ENCODE peak calls at places on chromosome 18, in six cellular contexts. F is HCT116, Z is neural progenitor cell, O is right lobe of liver, M is tibial artery, R is tibial nerve. C is an unnamed sample.
A peak's percentile ranks its signal among the peaks of the same experiment; 100 is the strongest.

GRCh38 chr18:36179562-36180334 is 7.5 kb upstream of the MOCOS start:
- DNase-seq in Z (no peak), M (peak; percentile 81), O (peak; percentile 71), R (peak; percentile 83), F (no peak), C (peak; percentile 80)

GRCh38 chr18:65363006-65363405 is 387.8 kb upstream of the CDH7 start:
- DNase-seq in F (no peak), R (no peak), M (no peak), Z (no peak), O (no peak), C (no peak)

GRCh38 chr18:10412933-10413332 is 41.5 kb upstream of the APCDD1 start:
- DNase-seq in F (no peak), O (no peak), Z (no peak), M (no peak), R (no peak), C (no peak)

GRCh38 chr18:28109781-28110460 is 67.0 kb downstream of the CDH2 start:
- DNase-seq in O (no peak), F (no peak), Z (no peak), R (no peak), M (no peak), C (no peak)

GRCh38 chr18:79681484-79682387 is 2.1 kb downstream of the CTDP1 start:
- DNase-seq in M (no peak), Z (no peak), O (no peak), F (no peak), R (no peak), C (no peak)

GRCh38 chr18:59783138-59783537 is 85.9 kb upstream of the CCBE1 start:
- DNase-seq in F (peak; percentile 85), M (no peak), O (no peak), R (peak; percentile 26), Z (peak; percentile 65), C (no peak)

GRCh38 chr18:59239627-59240026 is 19.7 kb downstream of the GRP start:
- DNase-seq in M (no peak), Z (no peak), R (no peak), F (no peak), O (no peak), C (no peak)

GRCh38 chr18:74528478-74528877 is 5.8 kb upstream of the CNDP1 start:
- DNase-seq in F (no peak), M (no peak), Z (no peak), O (no peak), R (no peak), C (no peak)

GRCh38 chr18:24799720-24800119 is 339.3 kb downstream of the HRH4 start:
- DNase-seq in Z (no peak), O (no peak), R (no peak), M (no peak), F (no peak), C (no peak)

GRCh38 chr18:34659579-34660517 is 50.2 kb upstream of the DTNA start:
- DNase-seq in R (peak; percentile 84), F (peak; percentile 56), O (peak; percentile 72), Z (peak; percentile 75), M (peak; percentile 90), C (peak; percentile 74)

GRCh38 chr18:3652380-3653262 is 202.6 kb downstream of the TGIF1 start:
- DNase-seq in M (no peak), R (no peak), O (no peak), Z (no peak), F (peak; percentile 98), C (no peak)

GRCh38 chr18:34595673-34596072 is 114.4 kb upstream of the DTNA start:
- DNase-seq in M (no peak), O (no peak), R (no peak), Z (peak; percentile 40), F (peak; percentile 28), C (no peak)

GRCh38 chr18:31658670-31659573 is 25.5 kb downstream of the B4GALT6 start:
- DNase-seq in M (no peak), Z (no peak), O (no peak), F (no peak), R (no peak), C (no peak)

GRCh38 chr18:35683021-35683420 is 101.5 kb downstream of the GALNT1 start:
- DNase-seq in R (no peak), F (no peak), Z (peak; percentile 53), M (no peak), O (no peak), C (no peak)

GRCh38 chr18:61322265-61322873 is 10.9 kb upstream of the CDH20 start:
- DNase-seq in F (peak; percentile 27), Z (peak; percentile 83), R (peak; percentile 44), M (peak; percentile 51), O (peak; percentile 55), C (peak; percentile 65)

GRCh38 chr18:54255141-54255540 is 14.2 kb upstream of the POLI start:
- DNase-seq in Z (no peak), M (no peak), R (no peak), F (no peak), O (no peak), C (no peak)

GRCh38 chr18:5519448-5520362 is 24.1 kb downstream of the EPB41L3 start:
- DNase-seq in M (no peak), O (no peak), F (no peak), Z (peak; percentile 16), R (no peak), C (no peak)

GRCh38 chr18:13381907-13382682 is 163.5 kb downstream of the LDLRAD4 start:
- DNase-seq in O (no peak), Z (no peak), R (peak; percentile 55), M (peak; percentile 78), F (no peak), C (peak; percentile 78)

GRCh38 chr18:67302043-67302442 is 214.5 kb downstream of the DSEL start:
- DNase-seq in F (no peak), M (no peak), R (no peak), Z (no peak), O (no peak), C (no peak)

GRCh38 chr18:26792661-26793060 is 72.8 kb downstream of the AQP4 start:
- DNase-seq in M (no peak), R (no peak), O (no peak), F (no peak), Z (no peak), C (no peak)

GRCh38 chr18:51514128-51514527 is 316.6 kb upstream of the MEX3C start:
- DNase-seq in R (no peak), O (no peak), M (no peak), Z (no peak), F (no peak), C (no peak)

GRCh38 chr18:79300382-79300781 is 95.3 kb upstream of the NFATC1 start:
- DNase-seq in Z (no peak), O (no peak), M (no peak), F (no peak), R (no peak), C (no peak)

GRCh38 chr18:62323483-62324354 is 1.4 kb upstream of the TNFRSF11A start:
- DNase-seq in M (no peak), F (no peak), O (no peak), R (no peak), Z (no peak), C (no peak)
- H3K27me3 ChIP-seq in M (no peaks in the 10 kb centered on the region), F (peaks cover 29% of the 10 kb centered on the region), O (no peaks in the 10 kb centered on the region), R (peaks cover 2% of the 10 kb centered on the region), Z (peaks cover 54% of the 10 kb centered on the region), C (peaks cover 31% of the 10 kb centered on the region)

GRCh38 chr18:21629089-21629832 is 17.1 kb downstream of the SNRPD1 start:
- DNase-seq in O (no peak), M (no peak), Z (no peak), F (no peak), R (no peak), C (no peak)

GRCh38 chr18:21638822-21639221 is 26.7 kb downstream of the SNRPD1 start:
- DNase-seq in O (no peak), Z (no peak), M (no peak), F (no peak), R (no peak), C (no peak)

GRCh38 chr18:21632393-21632792 is 20.3 kb downstream of the SNRPD1 start:
- DNase-seq in M (no peak), O (no peak), R (no peak), Z (no peak), F (no peak), C (no peak)

GRCh38 chr18:21636769-21637168 is 24.7 kb downstream of the SNRPD1 start:
- DNase-seq in F (no peak), R (no peak), M (no peak), O (no peak), Z (no peak), C (no peak)

DNA sequence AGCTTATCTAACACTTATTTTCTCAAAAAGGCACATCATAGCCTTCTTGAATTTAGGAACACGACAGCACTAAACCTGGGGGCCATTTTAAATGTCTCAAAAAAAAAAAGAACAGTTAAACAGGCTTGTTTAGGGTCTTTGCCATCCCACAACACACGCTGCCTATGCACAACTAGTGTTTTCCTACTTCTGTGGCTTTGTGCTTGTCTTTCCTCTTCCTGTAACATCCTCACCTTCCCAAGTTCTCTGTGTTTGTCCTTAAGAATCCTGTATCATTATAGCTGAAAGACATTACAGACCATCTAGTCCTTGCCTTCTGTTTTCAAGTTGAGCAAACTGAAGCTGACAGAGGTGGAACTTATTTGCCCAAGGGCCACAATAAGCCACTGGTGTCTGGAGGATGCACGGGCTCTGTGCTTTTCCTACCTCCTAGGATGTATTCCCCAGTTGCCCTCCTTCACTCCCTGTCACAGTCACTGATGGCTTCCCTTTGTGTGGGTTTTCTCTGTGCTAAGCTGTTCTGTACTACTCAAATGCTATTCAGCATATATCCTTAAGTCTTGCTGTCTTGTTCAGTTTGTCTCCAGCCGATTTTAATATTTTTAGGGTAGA is 22.6 kb downstream of the SNRPD1 start:
- DNase-seq in Z (no peak), R (no peak), M (no peak), F (no peak), O (no peak), C (no peak)
- TF ChIP-seq CTCF in Z (no peak), R (no peak), M (no peak), F (no peak), O (no peak), C (no peak)

GRCh38 chr18:8630546-8630945 is 21.3 kb downstream of the RAB12 start:
- DNase-seq in M (no peak), O (no peak), F (no peak), R (no peak), Z (no peak), C (no peak)

GRCh38 chr18:8635087-8635486 is 25.9 kb downstream of the RAB12 start:
- DNase-seq in F (no peak), Z (no peak), M (no peak), R (no peak), O (no peak), C (no peak)

GRCh38 chr18:8631265-8631664 is 22.0 kb downstream of the RAB12 start:
- DNase-seq in O (no peak), R (no peak), M (no peak), Z (no peak), F (no peak), C (no peak)

GRCh38 chr18:8632386-8632785 is 23.1 kb downstream of the RAB12 start:
- DNase-seq in Z (no peak), M (no peak), R (no peak), F (no peak), O (no peak), C (no peak)

DNA sequence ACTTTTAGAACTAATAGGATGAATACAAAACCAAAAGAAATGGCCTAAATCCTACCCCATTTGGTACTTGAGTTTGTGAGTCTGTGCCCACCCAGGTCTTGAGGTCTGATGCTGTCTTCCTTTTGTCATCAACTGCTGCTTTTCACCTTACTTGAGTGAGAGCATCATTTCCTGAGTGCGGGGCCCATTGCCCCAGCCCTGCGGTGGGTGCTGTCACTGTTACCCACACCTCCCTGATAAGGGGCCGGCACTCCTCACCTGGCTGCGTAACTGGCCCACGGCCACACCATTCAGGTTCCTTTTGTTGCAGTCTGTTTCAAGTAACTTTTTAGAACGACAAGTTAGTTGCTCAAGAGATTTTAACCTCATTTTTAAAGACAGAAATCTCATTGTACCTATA is 25.3 kb downstream of the RAB12 start:
- DNase-seq in Z (no peak), R (no peak), M (no peak), O (no peak), F (no peak), C (no peak)
- H3K36me3 ChIP-seq in Z (peaks cover 5% of the 10 kb centered on the region), R (peaks cover 13% of the 10 kb centered on the region), M (peaks cover 59% of the 10 kb centered on the region), O (no peaks in the 10 kb centered on the region), F (peaks cover 37% of the 10 kb centered on the region), C (peaks cover 75% of the 10 kb centered on the region)

GRCh38 chr18:903703-904102 is 968 bp upstream of the ADCYAP1 start:
- DNase-seq in M (peak; percentile 44), R (peak; percentile 33), F (no peak), O (no peak), Z (peak; percentile 86), C (peak; percentile 75)
- H3K27me3 ChIP-seq in M (peaks cover 8% of the 10 kb centered on the region), R (no peaks in the 10 kb centered on the region), F (no peaks in the 10 kb centered on the region), O (peaks cover 10% of the 10 kb centered on the region), Z (peaks cover 98% of the 10 kb centered on the region), C (peaks cover 82% of the 10 kb centered on the region)